ENCODE peak calls at places on chromosomes 4 and X, in five cellular contexts. Q is breast epithelium, G is suprapubic skin, Y is IMR-90, F is tibial nerve. I is an unnamed sample. For H3K36me3, the result is how much of the 10 kb centered on the place peaks cover.

GRCh38 chr4:124432500-124432899 is 280.0 kb downstream of the ANKRD50 start:
- DNase-seq in G (no peak), Y (peak), F (no peak), Q (no peak), I (no peak)

GRCh38 chrX:151176351-151176750 is at the start of gene GPR50:
- DNase-seq in F (no peak), Y (no peak), G (no peak), Q (no peak), I (no peak)

GRCh38 chr4:131584587-131584986 is 1564.5 kb upstream of the PCDH10 start:
- DNase-seq in Y (no peak), Q (no peak), G (no peak), F (no peak), I (no peak)

GRCh38 chr4:78544681-78545080 is 6.9 kb upstream of the ANXA3 start:
- DNase-seq in F (no peak), Y (peak), G (no peak), Q (no peak), I (no peak)

GRCh38 chr4:1623390-1623789 is 60.7 kb downstream of the FAM53A start:
- DNase-seq in Y (no peak), F (no peak), G (no peak), Q (no peak), I (no peak)

GRCh38 chr4:47160095-47160494 is 128.7 kb downstream of the GABRB1 start:
- DNase-seq in F (no peak), Y (no peak), G (no peak), Q (no peak), I (no peak)

GRCh38 chrX:47321386-47321785 is 49.0 kb upstream of the ZNF157 start:
- DNase-seq in Y (peak), F (peak), Q (peak), G (peak), I (no peak)

GRCh38 chr4:128961405-128961804 is 131.9 kb downstream of the SCLT1 start:
- DNase-seq in Q (no peak), F (no peak), G (no peak), Y (no peak), I (no peak)

GRCh38 chr4:7422098-7422897 is 12.4 kb downstream of the PSAPL1 start:
- DNase-seq in Y (no peak), G (peak), F (no peak), Q (no peak), I (no peak)

GRCh38 chrX:13215729-13216128 is 104.1 kb downstream of the ATXN3L start:
- DNase-seq in Y (peak), F (no peak), G (no peak), Q (no peak), I (no peak)

GRCh38 chr4:1323635-1324442 is 23.2 kb upstream of the UVSSA start:
- DNase-seq in F (no peak), Y (peak), Q (no peak), G (no peak), I (no peak)

GRCh38 chr4:118740869-118741268 is 55.7 kb downstream of the METTL14 start:
- DNase-seq in F (no peak), Y (no peak), G (no peak), Q (no peak), I (no peak)

GRCh38 chrX:100643943-100644587 is at the start of gene SRPX2:
- DNase-seq in F (peak), G (no peak), Q (peak), Y (peak), I (no peak)

GRCh38 chrX:47227334-47227583 is 5.5 kb upstream of the USP11 start:
- DNase-seq in G (no peak), Q (no peak), F (no peak), Y (no peak), I (no peak)

GRCh38 chrX:80022363-80023031 is 7.9 kb downstream of the TBX22 start:
- DNase-seq in Y (no peak), Q (no peak), F (no peak), G (no peak), I (no peak)

GRCh38 chr4:36324808-36325207 is 43.4 kb downstream of the DTHD1 start:
- DNase-seq in Q (no peak), Y (no peak), F (no peak), G (no peak), I (no peak)

GRCh38 chrX:64338296-64338695 is 57.0 kb downstream of the MTMR8 start:
- DNase-seq in G (no peak), Q (no peak), F (no peak), Y (no peak), I (no peak)

GRCh38 chr4:20259707-20260106 is 8.0 kb downstream of the SLIT2 start:
- DNase-seq in G (no peak), F (no peak), Q (no peak), Y (no peak), I (no peak)

GRCh38 chrX:110210417-110211139 is 107.3 kb downstream of the AMMECR1 start:
- DNase-seq in F (no peak), G (no peak), Q (no peak), Y (peak), I (no peak)

GRCh38 chr4:23827971-23828680 is 61.7 kb downstream of the PPARGC1A start:
- DNase-seq in Y (peak), G (no peak), Q (no peak), F (no peak), I (no peak)

GRCh38 chr4:150591284-150591874 is 9.4 kb downstream of the MAB21L2 start:
- DNase-seq in Q (no peak), F (no peak), Y (no peak), G (no peak), I (no peak)

GRCh38 chr4:163554870-163555465 is 60.5 kb downstream of the TMA16 start:
- DNase-seq in Y (peak), F (no peak), Q (no peak), G (no peak), I (no peak)

GRCh38 chr4:169133932-169134331 is 123.9 kb upstream of the CBR4 start:
- DNase-seq in G (no peak), Y (no peak), F (no peak), Q (peak), I (no peak)

GRCh38 chrX:129736491-129736890 is 2.3 kb upstream of the XPNPEP2 start:
- DNase-seq in Q (no peak), F (no peak), G (peak), Y (no peak), I (no peak)

GRCh38 chrX:97189668-97190067 is 306.0 kb downstream of the RPA4 start:
- DNase-seq in Y (no peak), F (no peak), Q (no peak), G (no peak), I (no peak)

GRCh38 chr4:78747328-78747946 is 28.7 kb upstream of the BMP2K start:
- DNase-seq in G (no peak), Q (no peak), F (no peak), Y (peak), I (no peak)

DNA sequence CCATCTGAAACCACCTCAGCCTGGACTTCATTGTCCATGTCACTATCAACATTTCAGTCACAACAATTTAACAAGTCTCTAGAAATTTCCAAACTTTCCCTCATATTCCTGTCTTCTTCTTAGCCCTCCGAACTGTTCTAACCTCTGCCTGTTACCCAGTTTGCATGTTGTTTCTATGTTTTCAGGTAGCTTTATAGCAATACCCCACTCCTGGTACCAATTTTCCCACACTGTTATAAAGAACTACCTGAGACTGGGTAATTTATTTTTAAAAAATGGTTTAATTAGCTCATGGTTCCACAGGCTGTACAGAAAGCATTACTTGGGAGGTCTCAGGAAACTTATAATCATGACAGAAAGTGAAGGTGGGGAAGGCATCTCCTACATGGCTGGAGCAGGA is 679.2 kb upstream of the FRG1 start:
- DNase-seq in Y (no peak), F (no peak), G (no peak), Q (no peak), I (no peak)
- TF ChIP-seq CTCF in Y (no peak), F (no peak), G (no peak), Q (no peak), I (no peak)

GRCh38 chr4:8828869-8829268 is 42.8 kb downstream of the HMX1 start:
- DNase-seq in Y (no peak), F (no peak), Q (no peak), G (peak), I (no peak)

GRCh38 chr4:8829584-8829983 is 42.1 kb downstream of the HMX1 start:
- DNase-seq in G (peak), Y (no peak), Q (no peak), F (no peak), I (no peak)

GRCh38 chr4:8831221-8832129 is 40.2 kb downstream of the HMX1 start:
- DNase-seq in F (no peak), Y (no peak), Q (no peak), G (peak), I (no peak)

GRCh38 chr4:8830611-8831200 is 40.9 kb downstream of the HMX1 start:
- DNase-seq in Y (no peak), G (peak), Q (no peak), F (no peak), I (no peak)

DNA sequence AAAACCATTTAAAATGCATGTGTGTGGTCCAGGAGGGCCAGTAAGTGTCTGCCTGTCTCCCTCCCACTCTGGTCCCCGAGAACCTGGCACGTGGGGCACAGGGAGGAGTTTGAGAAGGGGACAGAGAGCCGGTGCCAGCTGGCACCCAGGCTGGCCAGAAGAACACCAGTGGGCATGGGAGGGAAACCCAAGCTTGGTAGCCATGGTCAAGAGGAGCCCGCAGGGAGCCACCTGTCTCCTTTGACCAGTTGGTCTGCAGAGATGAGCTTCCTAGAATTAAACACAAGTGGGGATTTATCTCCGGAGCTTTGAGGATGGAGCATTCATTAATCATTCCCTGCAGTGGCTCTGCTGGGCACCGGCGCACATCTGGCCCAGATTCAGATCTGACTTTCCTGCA is 41.6 kb downstream of the HMX1 start:
- DNase-seq in Q (no peak), G (peak), Y (no peak), F (no peak), I (no peak)
- TF ChIP-seq POLR2A in Q (no peak), G (no peak), Y (no peak), F (no peak), I (no peak)

GRCh38 chr4:106337916-106338315 is 21.6 kb downstream of the AIMP1 start:
- DNase-seq in Q (no peak), F (no peak), G (no peak), Y (no peak), I (no peak)

GRCh38 chr4:106333186-106333585 is 16.8 kb downstream of the AIMP1 start:
- DNase-seq in G (no peak), Q (no peak), Y (no peak), F (no peak), I (no peak)

GRCh38 chr4:106329027-106329618 is 12.8 kb downstream of the AIMP1 start:
- DNase-seq in Q (no peak), Y (peak), G (no peak), F (no peak), I (no peak)

GRCh38 chr4:106338671-106339070 is 22.3 kb downstream of the AIMP1 start:
- DNase-seq in F (no peak), G (no peak), Q (no peak), Y (no peak), I (no peak)

DNA sequence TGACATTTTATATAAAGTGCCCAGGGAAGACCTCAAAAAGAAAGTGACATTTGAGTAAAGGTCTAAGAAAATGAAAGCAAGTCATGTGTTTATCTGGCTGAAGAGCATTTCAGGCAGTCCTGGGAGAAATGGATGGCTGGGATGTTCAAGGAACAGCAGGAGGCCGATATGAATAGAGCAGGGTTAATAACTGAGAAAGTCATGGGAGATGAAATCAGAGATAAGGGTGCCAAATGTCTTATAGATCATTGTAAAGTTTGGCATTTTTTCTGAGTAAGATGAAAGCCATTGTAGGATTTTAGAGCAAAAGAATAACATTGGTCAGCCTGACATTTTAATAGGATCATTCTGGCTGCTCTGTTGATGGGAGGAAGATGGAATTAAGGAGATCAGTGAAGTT is 18.4 kb downstream of the AIMP1 start:
- DNase-seq in F (no peak), Q (no peak), G (no peak), Y (no peak), I (no peak)
- H3K36me3 ChIP-seq in F (under half), Q (under half), G (half or more), Y (under half), I (half or more)

GRCh38 chr4:13950491-13950890 is 323.0 kb upstream of the BOD1L1 start:
- DNase-seq in G (no peak), Y (no peak), F (no peak), Q (no peak), I (no peak)

GRCh38 chr4:13947921-13948320 is 320.4 kb upstream of the BOD1L1 start:
- DNase-seq in F (no peak), Y (no peak), Q (no peak), G (no peak), I (no peak)

GRCh38 chr4:13956947-13957346 is 329.4 kb upstream of the BOD1L1 start:
- DNase-seq in Q (no peak), Y (no peak), G (no peak), F (no peak), I (no peak)

GRCh38 chr4:13955551-13955950 is 328.0 kb upstream of the BOD1L1 start:
- DNase-seq in G (no peak), F (no peak), Y (no peak), Q (no peak), I (no peak)

GRCh38 chr4:13953083-13953482 is 325.6 kb upstream of the BOD1L1 start:
- DNase-seq in G (no peak), F (no peak), Q (no peak), Y (no peak), I (no peak)
- TF ChIP-seq CTCF in G (no peak), F (no peak), Q (no peak), Y (no peak), I (no peak)

DNA sequence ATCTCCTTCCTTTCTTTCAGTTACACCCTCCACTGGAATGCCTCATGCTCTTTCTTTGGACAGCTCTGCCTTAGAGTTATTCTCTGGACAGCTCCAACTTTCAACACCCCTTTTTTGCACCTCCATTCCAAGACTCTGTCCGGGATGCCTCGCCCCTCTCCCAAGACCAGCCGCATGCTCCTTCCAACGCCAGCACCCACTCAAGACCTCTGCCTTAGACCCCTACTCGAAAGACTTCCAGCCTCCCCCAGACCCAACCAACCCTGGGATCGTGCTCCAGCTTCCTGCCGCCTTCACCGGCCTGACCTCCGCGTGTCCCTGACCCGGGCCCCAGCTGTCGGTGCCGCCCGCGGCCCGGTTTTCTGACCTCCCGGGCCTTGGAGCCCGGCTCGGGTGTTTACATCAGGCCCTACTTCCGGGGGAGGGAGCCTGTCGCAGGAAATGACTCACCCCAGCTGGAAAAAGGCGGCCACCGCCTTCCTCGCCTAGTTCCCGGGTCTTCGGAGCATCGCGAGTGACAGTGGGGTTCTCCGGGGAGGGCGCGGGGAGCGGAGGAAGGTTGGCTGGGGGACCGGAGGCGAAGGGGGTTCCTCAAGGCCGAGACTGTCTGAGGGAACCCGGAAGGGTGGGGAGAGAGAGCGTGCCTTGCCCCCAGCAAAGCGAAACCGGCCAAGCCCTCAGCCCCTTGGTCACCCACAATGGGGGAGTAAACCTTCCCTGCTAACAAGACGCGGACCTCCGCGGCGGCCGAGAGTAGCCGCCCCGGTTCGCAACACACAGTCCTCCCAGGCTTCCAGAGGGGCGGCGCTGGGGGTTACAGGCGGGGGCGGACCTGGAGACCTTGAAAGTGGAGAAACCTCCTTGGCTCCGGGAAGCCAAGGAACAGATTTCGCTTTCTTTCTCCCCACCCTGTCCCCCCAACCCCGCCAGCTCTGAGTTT is at the start of gene WDR45:
- DNase-seq in Q (peak), Y (peak), G (peak), F (peak), I (no peak)
- TF ChIP-seq POLR2A in Q (peak), Y (peak), G (peak), F (peak), I (peak)

GRCh38 chrX:115357316-115357715 is 67.8 kb downstream of the LUZP4 start:
- DNase-seq in Q (no peak), Y (peak), G (no peak), F (no peak), I (no peak)

GRCh38 chrX:115360220-115360781 is 70.8 kb downstream of the LUZP4 start:
- DNase-seq in G (no peak), Q (no peak), Y (no peak), F (no peak), I (no peak)

GRCh38 chrX:115350696-115351408 is 61.3 kb downstream of the LUZP4 start:
- DNase-seq in F (no peak), Y (no peak), Q (no peak), G (no peak), I (no peak)

DNA sequence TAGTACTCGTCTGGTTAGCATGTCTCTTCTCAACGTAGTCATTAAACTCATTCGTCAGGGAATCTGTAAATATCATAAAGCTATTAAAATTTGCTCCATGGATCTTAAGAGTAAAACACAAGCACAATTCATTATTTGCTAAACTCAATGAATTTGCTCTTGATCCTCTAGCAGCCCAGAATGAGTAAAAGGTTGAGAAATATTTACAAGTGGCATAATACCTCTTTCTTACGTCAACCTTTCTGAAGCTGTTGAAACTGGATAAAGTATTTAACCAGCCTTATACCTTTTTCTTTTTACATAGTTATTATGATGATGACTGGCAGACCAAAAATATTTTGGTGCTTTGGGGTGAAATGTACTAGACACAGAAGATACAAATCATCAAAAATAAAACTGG is 66.9 kb downstream of the LUZP4 start:
- DNase-seq in Y (no peak), Q (no peak), G (no peak), F (no peak), I (no peak)
- H3K36me3 ChIP-seq in Y (under half), Q (under half), G (under half), F (under half), I (under half)

DNA sequence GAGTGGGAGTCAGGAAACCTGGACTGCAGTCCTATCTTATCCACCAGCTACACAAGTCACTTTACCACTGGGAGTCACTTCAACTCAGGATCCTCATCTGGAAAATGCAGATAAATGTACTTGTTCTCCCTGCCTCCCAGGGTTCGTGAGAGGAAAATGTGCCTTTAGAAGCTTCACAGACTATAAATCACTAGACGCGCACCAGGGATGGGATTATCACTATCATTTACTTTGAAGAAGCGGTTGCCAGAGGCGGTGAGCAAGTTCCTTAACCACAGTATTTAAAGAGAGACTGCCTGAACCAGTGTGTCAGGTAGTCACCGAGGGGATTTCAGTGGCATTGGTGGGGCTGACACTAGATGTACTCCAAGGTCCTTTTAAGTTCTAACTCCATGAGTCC is 219.5 kb downstream of the HS6ST2 start:
- DNase-seq in Y (no peak), Q (no peak), G (no peak), F (no peak), I (no peak)
- TF ChIP-seq CTCF in Y (no peak), Q (no peak), G (no peak), F (no peak), I (no peak)

I was measured in esophagus squamous epithelium.